ENCODE peak calls at places on chromosomes 13 and 19, in seven cellular contexts. X is lower lobe of right lung; O is NCI-H1436 treated with DMSO at 0.1 percent for 48 hours; Y is iPS-NIHi11; Z is left ventricle myocardium inferior; K is activated naive CD8-positive, alpha-beta T cell treated with anti-CD3 and anti-CD28 coated beads, Interleukin-2, amount 50 U/mL, for 24 hours; C is pancreas. M is an unnamed sample.

GRCh38 chr19:3338541-3339181 is 27.7 kb upstream of the NFIC start:
- DNase-seq in X (peak; percentile 87), O (no peak), Y (no peak), Z (peak; percentile 32), K (peak; percentile 45), C (peak; percentile 89), M (no peak)

GRCh38 chr19:3504723-3505122 is 1.4 kb upstream of the FZR1 start:
- DNase-seq in X (no peak), O (no peak), Y (no peak), Z (no peak), K (no peak), C (no peak), M (no peak)

GRCh38 chr19:53942001-53942786 is 20.5 kb upstream of the CACNG8 start:
- DNase-seq in X (no peak), O (no peak), Y (peak; percentile 95), Z (no peak), K (peak; percentile 14), C (no peak), M (peak; percentile 97)

GRCh38 chr19:40663712-40664692 is 26.4 kb downstream of the NUMBL start:
- DNase-seq in X (no peak), O (no peak), Y (no peak), Z (peak; percentile 17), K (peak; percentile 35), C (no peak), M (no peak)

GRCh38 chr13:48749144-48749543 is 95.4 kb downstream of the CYSLTR2 start:
- DNase-seq in X (no peak), O (no peak), Y (no peak), Z (no peak), K (no peak), C (no peak), M (no peak)

GRCh38 chr13:112057736-112058518 is 9.0 kb upstream of the SOX1 start:
- DNase-seq in X (no peak), O (no peak), Y (no peak), Z (no peak), K (no peak), C (no peak), M (peak; percentile 56)

GRCh38 chr13:51221674-51222509 is at the start of gene FAM124A:
- DNase-seq in X (peak; percentile 58), O (no peak), Y (peak; percentile 86), Z (peak; percentile 50), K (peak; percentile 56), C (peak; percentile 67), M (no peak)

GRCh38 chr13:111462221-111462764 is 141.9 kb downstream of the TEX29 start:
- DNase-seq in X (no peak), O (no peak), Y (no peak), Z (no peak), K (no peak), C (no peak), M (no peak)

GRCh38 chr13:54415753-54416366 is 1387.2 kb downstream of the OLFM4 start:
- DNase-seq in X (no peak), O (no peak), Y (peak; percentile 15), Z (no peak), K (no peak), C (peak; percentile 24), M (peak; percentile 53)

GRCh38 chr19:41876847-41877489 is at the start of gene CD79A:
- DNase-seq in X (peak; percentile 2), O (no peak), Y (no peak), Z (no peak), K (peak; percentile 70), C (peak; percentile 39), M (no peak)

GRCh38 chr19:12749938-12750521 is 1.6 kb upstream of the BEST2 start:
- DNase-seq in X (no peak), O (no peak), Y (no peak), Z (no peak), K (no peak), C (no peak), M (no peak)

GRCh38 chr13:110509971-110510786 is 51.3 kb downstream of the RAB20 start:
- DNase-seq in X (no peak), O (no peak), Y (no peak), Z (peak; percentile 48), K (no peak), C (peak; percentile 45), M (no peak)

GRCh38 chr19:15421726-15422260 is 3.0 kb upstream of the AKAP8L start:
- DNase-seq in X (no peak), O (no peak), Y (no peak), Z (peak; percentile 67), K (no peak), C (peak; percentile 77), M (no peak)

GRCh38 chr13:79647518-79647917 is 166.6 kb downstream of the NDFIP2 start:
- DNase-seq in X (no peak), O (no peak), Y (no peak), Z (no peak), K (no peak), C (no peak), M (no peak)

GRCh38 chr19:29966594-29967249 is 24.7 kb downstream of the URI1 start:
- DNase-seq in X (no peak), O (no peak), Y (no peak), Z (no peak), K (no peak), C (no peak), M (no peak)

GRCh38 chr19:50275577-50276368 is 53.4 kb downstream of the KCNC3 start:
- DNase-seq in X (no peak), O (no peak), Y (no peak), Z (no peak), K (no peak), C (peak; percentile 48), M (no peak)

GRCh38 chr13:99027260-99027659 is 49.4 kb upstream of the DOCK9 start:
- DNase-seq in X (no peak), O (no peak), Y (no peak), Z (no peak), K (no peak), C (no peak), M (no peak)

GRCh38 chr13:94205896-94206295 is 273.6 kb downstream of the DCT start:
- DNase-seq in X (no peak), O (no peak), Y (no peak), Z (no peak), K (no peak), C (no peak), M (no peak)

GRCh38 chr19:10701955-10702307 is 692 bp downstream of the QTRT1 start:
- DNase-seq in X (no peak), O (no peak), Y (peak; percentile 69), Z (no peak), K (peak; percentile 49), C (peak; percentile 65), M (peak; percentile 65)

GRCh38 chr13:109330123-109330522 is 456.3 kb downstream of the IRS2 start:
- DNase-seq in X (no peak), O (no peak), Y (no peak), Z (no peak), K (no peak), C (no peak), M (no peak)

GRCh38 chr19:738509-739128 is 12.3 kb upstream of the MISP start:
- DNase-seq in X (no peak), O (no peak), Y (no peak), Z (no peak), K (no peak), C (no peak), M (no peak)